ENCODE peak calls at places on chromosomes 12 and 14, in six cellular contexts. U is C1 segment of cervical spinal cord; P is activated effector memory CD4-positive, alpha-beta T cell treated with Interleukin-2 at 50 U/mL for 16 hours; H is ureter; B is iPS-NIHi11; W is stimulated activated naive CD4-positive, alpha-beta T cell. V is an unnamed sample.

GRCh38 chr14:60734465-60735242 is at the start of gene MNAT1:
- DNase-seq in U (peak; percentile 72), P (peak; percentile 66), H (peak; percentile 82), B (peak; percentile 70), W (peak; percentile 82), V (peak; percentile 70)

GRCh38 chr12:87758271-87758670 is 270.9 kb downstream of the C12orf50 start:
- DNase-seq in U (no peak), P (no peak), H (no peak), B (no peak), W (no peak), V (no peak)

GRCh38 chr14:91288876-91289275 is 44.4 kb upstream of the GPR68 start:
- DNase-seq in U (no peak), P (no peak), H (no peak), B (no peak), W (no peak), V (no peak)

GRCh38 chr12:19440019-19440858 is 947 bp downstream of the AEBP2 start:
- DNase-seq in U (peak; percentile 48), P (peak; percentile 36), H (peak; percentile 65), B (peak; percentile 77), W (peak; percentile 62), V (peak; percentile 44)

GRCh38 chr12:94769040-94769420 is 118.7 kb upstream of the TMCC3 start:
- DNase-seq in U (no peak), P (no peak), H (no peak), B (no peak), W (no peak), V (no peak)

GRCh38 chr14:58717821-58718220 is 80.1 kb downstream of the DACT1 start:
- DNase-seq in U (no peak), P (no peak), H (no peak), B (no peak), W (no peak), V (no peak)

GRCh38 chr12:52925717-52926595 is 21.1 kb upstream of the KRT8 start:
- DNase-seq in U (no peak), P (no peak), H (no peak), B (peak; percentile 63), W (no peak), V (no peak)

GRCh38 chr12:116397148-116397547 is 119.7 kb upstream of the MED13L start:
- DNase-seq in U (no peak), P (no peak), H (no peak), B (no peak), W (no peak), V (no peak)

GRCh38 chr12:130504110-130504835 is 166.6 kb downstream of the PIWIL1 start:
- DNase-seq in U (no peak), P (no peak), H (no peak), B (peak; percentile 33), W (no peak), V (no peak)

GRCh38 chr12:97024393-97024792 is 117.3 kb downstream of the NEDD1 start:
- DNase-seq in U (no peak), P (no peak), H (no peak), B (no peak), W (no peak), V (no peak)

GRCh38 chr12:2341871-2342270 is 289.1 kb downstream of the CACNA1C start:
- DNase-seq in U (no peak), P (no peak), H (no peak), B (no peak), W (no peak), V (no peak)

GRCh38 chr12:48991247-48992050 is 7.7 kb downstream of the DDN start:
- DNase-seq in U (no peak), P (no peak), H (no peak), B (no peak), W (no peak), V (no peak)

GRCh38 chr14:72726444-72726843 is 167.5 kb downstream of the DPF3 start:
- DNase-seq in U (no peak), P (no peak), H (no peak), B (no peak), W (no peak), V (no peak)

GRCh38 chr14:68557648-68558047 is 235.2 kb downstream of the ZFP36L1 start:
- DNase-seq in U (no peak), P (no peak), H (no peak), B (no peak), W (no peak), V (no peak)

GRCh38 chr14:50083467-50084337 is 32.7 kb downstream of the VCPKMT start:
- DNase-seq in U (no peak), P (peak; percentile 24), H (no peak), B (no peak), W (no peak), V (peak; percentile 34)

GRCh38 chr12:94942663-94943062 is 60.8 kb downstream of the NDUFA12 start:
- DNase-seq in U (no peak), P (no peak), H (no peak), B (no peak), W (no peak), V (no peak)

GRCh38 chr12:13606290-13606689 is 375.1 kb downstream of the GRIN2B start:
- DNase-seq in U (no peak), P (no peak), H (no peak), B (peak; percentile 53), W (no peak), V (no peak)

GRCh38 chr12:46133751-46134150 is 135.1 kb downstream of the SLC38A1 start:
- DNase-seq in U (no peak), P (no peak), H (no peak), B (no peak), W (no peak), V (no peak)

GRCh38 chr14:104297721-104298401 is 159.5 kb downstream of the KIF26A start:
- DNase-seq in U (no peak), P (no peak), H (no peak), B (no peak), W (no peak), V (no peak)

GRCh38 chr14:91009501-91010152 is 50.8 kb downstream of the RPS6KA5 start:
- DNase-seq in U (no peak), P (no peak), H (no peak), B (no peak), W (peak; percentile 33), V (no peak)

GRCh38 chr12:45615268-45615667 is 114.2 kb upstream of the ARID2 start:
- DNase-seq in U (no peak), P (no peak), H (no peak), B (no peak), W (no peak), V (no peak)

GRCh38 chr12:3972576-3972975 is 99.4 kb upstream of the PARP11 start:
- DNase-seq in U (no peak), P (peak; percentile 25), H (no peak), B (no peak), W (peak; percentile 61), V (no peak)

GRCh38 chr14:33475623-33476022 is 475.3 kb downstream of the EGLN3 start:
- DNase-seq in U (peak; percentile 24), P (no peak), H (peak; percentile 45), B (peak; percentile 70), W (no peak), V (no peak)

GRCh38 chr12:116287850-116288301 is 10.4 kb upstream of the MED13L start:
- DNase-seq in U (no peak), P (no peak), H (no peak), B (no peak), W (no peak), V (no peak)

GRCh38 chr14:48005986-48006385 is 330.6 kb upstream of the MDGA2 start:
- DNase-seq in U (no peak), P (no peak), H (no peak), B (no peak), W (no peak), V (no peak)

GRCh38 chr12:76674669-76675315 is 89.1 kb upstream of the ZDHHC17 start:
- DNase-seq in U (no peak), P (no peak), H (no peak), B (no peak), W (no peak), V (no peak)

GRCh38 chr12:106739815-106740552 is 34.5 kb upstream of the RIC8B start:
- DNase-seq in U (no peak), P (no peak), H (no peak), B (no peak), W (no peak), V (no peak)

GRCh38 chr12:92503977-92504966 is 198.5 kb upstream of the PLEKHG7 start:
- DNase-seq in U (peak; percentile 30), P (no peak), H (no peak), B (no peak), W (no peak), V (no peak)

GRCh38 chr12:94175763-94176660 is 27.6 kb downstream of the PLXNC1 start:
- DNase-seq in U (no peak), P (no peak), H (no peak), B (no peak), W (no peak), V (no peak)

GRCh38 chr12:108129017-108129812 is at the start of gene WSCD2:
- DNase-seq in U (peak; percentile 49), P (no peak), H (peak; percentile 79), B (peak; percentile 78), W (no peak), V (no peak)

GRCh38 chr12:10408842-10409241 is 715 bp downstream of the KLRC4 start:
- DNase-seq in U (no peak), P (no peak), H (no peak), B (no peak), W (no peak), V (no peak)

GRCh38 chr12:104669057-104669770 is 212.5 kb downstream of the CHST11 start:
- DNase-seq in U (peak; percentile 58), P (no peak), H (peak; percentile 73), B (peak; percentile 46), W (no peak), V (no peak)

GRCh38 chr12:102069707-102070106 is 7.9 kb upstream of the WASHC3 start:
- DNase-seq in U (no peak), P (no peak), H (no peak), B (no peak), W (no peak), V (no peak)